ENCODE peak calls at places on chromosomes 7 and 10, in eight cellular contexts. H, R, Q, J, B, Y, E and V are unnamed samples.
A peak's percentile ranks its signal among the peaks of the same experiment; 100 is the strongest.

GRCh38 chr7:158176561-158177173 is 411.0 kb downstream of the PTPRN2 start:
- DNase-seq in Y (no peak), B (no peak), J (no peak), H (no peak), Q (no peak), E (no peak), R (no peak), V (no peak)

GRCh38 chr10:13990392-13990805 is 340.3 kb downstream of the FRMD4A start:
- DNase-seq in B (no peak), Y (peak; percentile 21), H (no peak), J (no peak), R (peak; percentile 70), E (peak; percentile 21), Q (no peak), V (no peak)

GRCh38 chr10:35359873-35360272 is 23.6 kb downstream of the CCNY start:
- DNase-seq in B (no peak), J (no peak), H (no peak), E (no peak), Y (no peak), Q (no peak), R (no peak), V (no peak)

GRCh38 chr10:55704950-55705349 is 656.1 kb downstream of the ZWINT start:
- DNase-seq in Y (no peak), H (no peak), J (no peak), R (no peak), E (no peak), Q (no peak), B (no peak), V (no peak)

GRCh38 chr7:36651404-36651803 is 72.9 kb downstream of the AOAH start:
- DNase-seq in B (no peak), E (no peak), Y (no peak), Q (no peak), J (peak; percentile 36), R (peak; percentile 84), H (no peak), V (no peak)

GRCh38 chr10:33244354-33244967 is 90.0 kb downstream of the NRP1 start:
- DNase-seq in Q (peak; percentile 25), R (no peak), B (no peak), H (no peak), J (no peak), Y (no peak), E (no peak), V (no peak)

GRCh38 chr7:73844131-73844547 is 1.8 kb upstream of the METTL27 start:
- DNase-seq in R (no peak), H (no peak), Q (no peak), J (no peak), B (no peak), E (no peak), Y (no peak), V (no peak)

GRCh38 chr10:31707578-31708411 is 220.8 kb downstream of the ARHGAP12 start:
- DNase-seq in Y (no peak), H (peak; percentile 77), E (peak; percentile 74), Q (peak; percentile 73), B (peak; percentile 82), R (peak; percentile 77), J (peak; percentile 34), V (peak; percentile 81)

GRCh38 chr7:142153400-142153799 is 41.9 kb downstream of the MGAM2 start:
- DNase-seq in B (no peak), Y (peak; percentile 16), R (no peak), E (peak; percentile 34), J (peak; percentile 45), Q (no peak), H (no peak), V (no peak)

GRCh38 chr10:21296575-21297355 is 228.7 kb downstream of the SKIDA1 start:
- DNase-seq in E (peak; percentile 31), B (no peak), Q (no peak), R (no peak), H (no peak), J (no peak), Y (no peak), V (no peak)

DNA sequence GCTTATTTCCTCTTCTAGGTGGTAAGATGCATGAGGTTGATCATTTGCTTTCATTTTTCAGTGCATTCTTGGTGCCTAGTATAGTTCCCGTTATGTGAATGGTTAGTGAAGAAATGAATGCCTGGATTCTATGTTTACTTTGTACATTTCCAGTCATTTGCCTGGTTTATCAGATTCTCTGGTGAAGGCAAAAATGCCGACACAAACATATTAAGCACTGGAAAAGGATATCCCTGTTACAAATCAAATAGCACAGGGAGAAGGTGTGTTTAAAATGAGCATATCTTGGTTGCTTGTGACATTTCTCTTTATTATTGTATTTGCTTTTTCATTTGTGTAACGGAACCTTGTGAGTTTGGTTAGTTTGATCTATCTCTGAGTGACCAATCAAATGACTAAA is 211.3 kb downstream of the MBL2 start:
- DNase-seq in Y (no peak), B (no peak), E (no peak), Q (no peak), H (no peak), J (no peak), R (no peak), V (no peak)
- TF ChIP-seq CTCF in Y (no peak), B (no peak), E (no peak), Q (no peak), H (no peak), J (no peak), R (no peak), V (no peak)

GRCh38 chr7:38105874-38106483 is 72.1 kb upstream of the STARD3NL start:
- DNase-seq in Q (peak; percentile 66), Y (peak; percentile 20), J (peak; percentile 63), R (peak; percentile 78), H (peak; percentile 28), B (peak; percentile 5), E (peak; percentile 58), V (peak; percentile 56)
- TF ChIP-seq CTCF in Q (peak; percentile 64), Y (peak; percentile 62), J (peak; percentile 69), R (peak; percentile 52), H (peak; percentile 74), B (peak; percentile 51), E (peak; percentile 73), V (peak; percentile 26)

DNA sequence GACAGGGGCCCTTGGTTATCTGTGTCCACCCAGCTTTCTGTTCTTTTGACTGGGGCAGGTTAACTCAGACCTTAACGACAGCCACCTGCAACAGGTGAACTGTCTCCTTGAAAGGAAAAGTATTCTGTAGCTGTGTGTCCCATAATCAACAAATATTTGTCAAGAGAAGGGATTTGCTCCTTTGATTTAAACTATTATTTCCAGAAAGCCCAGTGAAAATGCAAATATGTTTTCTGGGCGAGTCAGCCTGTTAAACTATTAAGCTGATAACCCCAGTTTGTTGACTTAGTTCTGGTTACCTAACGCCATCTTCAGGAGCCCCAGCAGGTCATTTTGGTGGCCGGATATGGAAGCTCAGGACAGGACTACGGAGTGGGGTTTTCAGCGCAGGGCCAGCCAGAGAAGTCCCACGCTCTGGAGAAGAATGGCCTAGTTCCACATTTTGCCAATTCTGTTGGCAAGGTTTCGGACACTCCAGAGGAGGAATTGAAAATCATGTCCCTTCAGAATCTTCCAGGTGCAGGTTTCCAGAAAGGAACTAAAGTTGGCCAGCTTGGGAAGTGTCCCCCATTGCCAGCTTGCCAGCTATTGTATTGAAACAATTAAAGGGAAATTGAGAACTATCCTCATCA is 54.5 kb downstream of the ADRA2A start:
- DNase-seq in B (no peak), Q (no peak), H (no peak), R (no peak), E (no peak), J (peak; percentile 28), Y (peak; percentile 25), V (no peak)
- TF ChIP-seq CTCF in B (no peak), Q (no peak), H (no peak), R (no peak), E (no peak), J (no peak), Y (peak; percentile 6), V (no peak)

GRCh38 chr10:131083915-131084790 is 227.4 kb downstream of the TCERG1L start:
- DNase-seq in E (peak; percentile 58), Q (peak; percentile 36), Y (no peak), H (peak; percentile 11), R (no peak), B (no peak), J (no peak), V (no peak)
- TF ChIP-seq CTCF in E (peak; percentile 51), Q (peak; percentile 54), Y (no peak), H (no peak), R (no peak), B (no peak), J (no peak), V (no peak)

GRCh38 chr7:26684447-26684846 is 179.9 kb downstream of the SKAP2 start:
- DNase-seq in Y (no peak), B (no peak), J (no peak), H (no peak), Q (no peak), E (no peak), R (no peak), V (no peak)

GRCh38 chr7:26685636-26686035 is 178.8 kb downstream of the SKAP2 start:
- DNase-seq in R (no peak), B (no peak), H (no peak), Q (peak; percentile 3), J (no peak), E (no peak), Y (no peak), V (no peak)

GRCh38 chr7:26688936-26689506 is 175.4 kb downstream of the SKAP2 start:
- DNase-seq in H (no peak), B (peak; percentile 52), Q (no peak), E (no peak), J (no peak), R (no peak), Y (no peak), V (peak; percentile 9)

GRCh38 chr7:26688388-26688787 is 176.0 kb downstream of the SKAP2 start:
- DNase-seq in Q (no peak), B (no peak), Y (no peak), E (no peak), J (peak; percentile 36), R (no peak), H (no peak), V (no peak)

GRCh38 chr7:26686448-26686981 is 177.9 kb downstream of the SKAP2 start:
- DNase-seq in H (peak; percentile 4), Q (peak; percentile 48), B (no peak), E (peak; percentile 43), R (peak; percentile 62), Y (no peak), J (peak; percentile 62), V (peak; percentile 6)
- TF ChIP-seq CTCF in H (peak; percentile 74), Q (peak; percentile 70), B (peak; percentile 51), E (peak; percentile 87), R (peak; percentile 58), Y (peak; percentile 61), J (peak; percentile 83), V (no peak)

DNA sequence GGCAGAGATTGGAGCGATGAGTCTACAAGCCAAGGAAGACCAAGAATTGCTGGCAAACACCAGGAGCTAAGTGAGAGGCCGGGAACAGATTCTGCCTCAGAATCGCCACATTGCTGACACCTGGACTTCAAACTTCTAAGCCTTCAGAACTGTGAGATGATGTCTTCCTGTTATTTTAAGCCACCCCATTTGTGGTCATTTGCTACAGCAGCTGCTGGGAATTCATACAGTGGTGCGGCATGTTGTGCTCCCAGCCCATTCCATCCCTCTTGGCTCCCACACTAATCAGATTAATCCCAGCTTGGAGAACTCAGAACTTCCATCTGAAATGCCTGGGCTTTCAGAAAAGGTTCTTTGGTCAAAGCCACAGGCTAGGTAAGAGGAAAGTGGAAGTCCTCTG is 24.9 kb downstream of the TCAF1 start:
- DNase-seq in Q (no peak), B (no peak), R (no peak), Y (no peak), J (no peak), H (no peak), E (no peak), V (no peak)
- TF ChIP-seq CTCF in Q (no peak), B (no peak), R (no peak), Y (no peak), J (no peak), H (no peak), E (no peak), V (no peak)

GRCh38 chr7:86025807-86026206 is 617.9 kb upstream of the GRM3 start:
- DNase-seq in Q (no peak), R (no peak), B (no peak), E (no peak), H (no peak), J (no peak), Y (no peak), V (no peak)
- TF ChIP-seq CTCF in Q (no peak), R (no peak), B (no peak), E (no peak), H (no peak), J (no peak), Y (no peak), V (no peak)